ENCODE peak calls at places on chromosomes 1 and 21, in four cellular contexts. R is mesothelial cell of epicardium, L is AG09319, C is transverse colon. J is an unnamed sample.

GRCh38 chr1:46798820-46799219 is at the start of gene CYP4B1:
- DNase-seq in R (no peak), L (no peak), C (peak; percentile 39), J (no peak)

GRCh38 chr1:87450615-87451209 is 122.0 kb downstream of the LMO4 start:
- DNase-seq in R (no peak), L (no peak), C (peak; percentile 44), J (no peak)

GRCh38 chr21:42073140-42074099 is 2.3 kb downstream of the UMODL1 start:
- DNase-seq in R (no peak), L (no peak), C (no peak), J (no peak)

GRCh38 chr1:184755226-184756065 is 788 bp upstream of the EDEM3 start:
- DNase-seq in R (no peak), L (no peak), C (peak; percentile 13), J (no peak)

GRCh38 chr21:38439336-38439900 is 58.9 kb downstream of the ERG start:
- DNase-seq in R (no peak), L (no peak), C (no peak), J (no peak)

GRCh38 chr1:225441314-225442119 is 13.7 kb upstream of the LBR start:
- DNase-seq in R (no peak), L (no peak), C (peak; percentile 80), J (peak; percentile 28)

GRCh38 chr1:209375681-209376360 is 207.7 kb upstream of the CAMK1G start:
- DNase-seq in R (no peak), L (no peak), C (no peak), J (no peak)

GRCh38 chr1:92961896-92962752 is 862 bp upstream of the DIPK1A start:
- DNase-seq in R (no peak), L (peak; percentile 67), C (peak; percentile 49), J (peak; percentile 97)

GRCh38 chr1:87149166-87150065 is 179.3 kb upstream of the LMO4 start:
- DNase-seq in R (no peak), L (no peak), C (no peak), J (no peak)

GRCh38 chr1:45443580-45444446 is 47.1 kb downstream of the TESK2 start:
- DNase-seq in R (no peak), L (no peak), C (no peak), J (peak; percentile 18)

GRCh38 chr1:161676958-161677689 is 14.2 kb downstream of the FCGR2B start:
- DNase-seq in R (no peak), L (no peak), C (no peak), J (no peak)

GRCh38 chr1:115113781-115114180 is 24.5 kb upstream of the TSPAN2 start:
- DNase-seq in R (no peak), L (no peak), C (no peak), J (no peak)

GRCh38 chr1:162250004-162250730 is 126.5 kb downstream of the SPATA46 start:
- DNase-seq in R (no peak), L (no peak), C (no peak), J (no peak)

GRCh38 chr1:40709802-40710278 is 18.3 kb downstream of the NFYC start:
- DNase-seq in R (no peak), L (no peak), C (no peak), J (no peak)

GRCh38 chr1:9166289-9167235 is 37.7 kb upstream of the GPR157 start:
- DNase-seq in R (no peak), L (no peak), C (no peak), J (no peak)

GRCh38 chr1:171252482-171252881 is 4.2 kb downstream of the FMO1 start:
- DNase-seq in R (no peak), L (no peak), C (peak; percentile 60), J (no peak)

GRCh38 chr1:180425956-180426355 is 76.4 kb downstream of the ACBD6 start:
- DNase-seq in R (no peak), L (no peak), C (no peak), J (no peak)

GRCh38 chr1:119001181-119002018 is 13.3 kb upstream of the TBX15 start:
- DNase-seq in R (no peak), L (no peak), C (no peak), J (no peak)

GRCh38 chr1:87093286-87093685 is 178.9 kb downstream of the HS2ST1 start:
- DNase-seq in R (no peak), L (no peak), C (no peak), J (no peak)

GRCh38 chr1:46532498-46533178 is 18.8 kb downstream of the KNCN start:
- DNase-seq in R (peak; percentile 85), L (no peak), C (peak; percentile 63), J (peak; percentile 56)

GRCh38 chr1:211928222-211928856 is 97.8 kb upstream of the LPGAT1 start:
- DNase-seq in R (no peak), L (no peak), C (no peak), J (no peak)

J was measured in NCI-H2171 treated with DMSO at 0.1 percent for 48 hours.